ENCODE peak calls at places on chromosomes 7 and 10, in ten cellular contexts. One of them, this sample, is unnamed.

GRCh38 chr7:157397751-157398691 is 61.2 kb downstream of the DNAJB6 start:
- DNase-seq in gastrocnemius medialis: peak
- DNase-seq in endothelial cell of umbilical vein: peak
- DNase-seq in ovary: peak
- DNase-seq in IMR-90: peak
- DNase-seq in NB4: peak
- DNase-seq in stomach: peak
- DNase-seq in sigmoid colon: peak
- DNase-seq in heart left ventricle: peak
- DNase-seq in esophagus squamous epithelium: no peak
- DNase-seq in this sample: no peak

GRCh38 chr7:74356589-74357315 is 67.5 kb downstream of the CLIP2 start:
- DNase-seq in gastrocnemius medialis: no peak
- DNase-seq in endothelial cell of umbilical vein: no peak
- DNase-seq in ovary: no peak
- DNase-seq in IMR-90: peak
- DNase-seq in NB4: no peak
- DNase-seq in stomach: no peak
- DNase-seq in sigmoid colon: no peak
- DNase-seq in heart left ventricle: no peak
- DNase-seq in esophagus squamous epithelium: no peak
- DNase-seq in this sample: no peak

GRCh38 chr10:625335-625699 is 64.2 kb downstream of the DIP2C start:
- DNase-seq in gastrocnemius medialis: peak
- DNase-seq in endothelial cell of umbilical vein: no peak
- DNase-seq in ovary: no peak
- DNase-seq in IMR-90: no peak
- DNase-seq in NB4: no peak
- DNase-seq in stomach: no peak
- DNase-seq in sigmoid colon: no peak
- DNase-seq in heart left ventricle: peak
- DNase-seq in esophagus squamous epithelium: no peak
- DNase-seq in this sample: no peak

GRCh38 chr10:91632671-91633550 is at the start of gene PPP1R3C:
- DNase-seq in gastrocnemius medialis: peak
- DNase-seq in endothelial cell of umbilical vein: peak
- DNase-seq in ovary: peak
- DNase-seq in IMR-90: peak
- DNase-seq in NB4: no peak
- DNase-seq in stomach: peak
- DNase-seq in sigmoid colon: peak
- DNase-seq in heart left ventricle: peak
- DNase-seq in esophagus squamous epithelium: no peak
- DNase-seq in this sample: peak

GRCh38 chr7:46747222-46747621 is 826.1 kb upstream of the IGFBP3 start:
- DNase-seq in gastrocnemius medialis: no peak
- DNase-seq in endothelial cell of umbilical vein: no peak
- DNase-seq in ovary: no peak
- DNase-seq in IMR-90: no peak
- DNase-seq in NB4: peak
- DNase-seq in stomach: no peak
- DNase-seq in sigmoid colon: no peak
- DNase-seq in heart left ventricle: no peak
- DNase-seq in esophagus squamous epithelium: no peak
- DNase-seq in this sample: no peak

GRCh38 chr10:73263948-73264347 is 11.5 kb upstream of the MRPS16 start:
- DNase-seq in gastrocnemius medialis: no peak
- DNase-seq in endothelial cell of umbilical vein: peak
- DNase-seq in ovary: no peak
- DNase-seq in IMR-90: peak
- DNase-seq in NB4: peak
- DNase-seq in stomach: no peak
- DNase-seq in sigmoid colon: no peak
- DNase-seq in heart left ventricle: no peak
- DNase-seq in esophagus squamous epithelium: no peak
- DNase-seq in this sample: no peak

GRCh38 chr10:104209575-104210198 is 22.5 kb downstream of the CFAP43 start:
- DNase-seq in gastrocnemius medialis: no peak
- DNase-seq in endothelial cell of umbilical vein: peak
- DNase-seq in ovary: peak
- DNase-seq in IMR-90: peak
- DNase-seq in NB4: peak
- DNase-seq in stomach: no peak
- DNase-seq in sigmoid colon: no peak
- DNase-seq in heart left ventricle: no peak
- DNase-seq in esophagus squamous epithelium: no peak
- DNase-seq in this sample: peak

GRCh38 chr10:102735065-102735562 is 8.6 kb upstream of the WBP1L start:
- DNase-seq in gastrocnemius medialis: peak
- DNase-seq in endothelial cell of umbilical vein: no peak
- DNase-seq in ovary: no peak
- DNase-seq in IMR-90: no peak
- DNase-seq in NB4: no peak
- DNase-seq in stomach: no peak
- DNase-seq in sigmoid colon: peak
- DNase-seq in heart left ventricle: no peak
- DNase-seq in esophagus squamous epithelium: no peak
- DNase-seq in this sample: no peak

GRCh38 chr7:125126376-125126775 is 196.8 kb upstream of the POT1 start:
- DNase-seq in gastrocnemius medialis: no peak
- DNase-seq in endothelial cell of umbilical vein: no peak
- DNase-seq in ovary: no peak
- DNase-seq in IMR-90: no peak
- DNase-seq in NB4: no peak
- DNase-seq in stomach: no peak
- DNase-seq in sigmoid colon: no peak
- DNase-seq in heart left ventricle: no peak
- DNase-seq in esophagus squamous epithelium: no peak
- DNase-seq in this sample: no peak

GRCh38 chr10:28722065-28722803 is 44.9 kb downstream of the BAMBI start:
- DNase-seq in gastrocnemius medialis: no peak
- DNase-seq in endothelial cell of umbilical vein: peak
- DNase-seq in ovary: peak
- DNase-seq in IMR-90: peak
- DNase-seq in NB4: no peak
- DNase-seq in stomach: no peak
- DNase-seq in sigmoid colon: no peak
- DNase-seq in heart left ventricle: peak
- DNase-seq in esophagus squamous epithelium: no peak
- DNase-seq in this sample: no peak
- H3K4me3 ChIP-seq in gastrocnemius medialis: peak
- H3K4me3 ChIP-seq in endothelial cell of umbilical vein: peak
- H3K4me3 ChIP-seq in ovary: peak
- H3K4me3 ChIP-seq in IMR-90: peak
- H3K4me3 ChIP-seq in NB4: no peak
- H3K4me3 ChIP-seq in stomach: peak
- H3K4me3 ChIP-seq in sigmoid colon: peak
- H3K4me3 ChIP-seq in heart left ventricle: peak
- H3K4me3 ChIP-seq in esophagus squamous epithelium: no peak
- H3K4me3 ChIP-seq in this sample: peak

DNA sequence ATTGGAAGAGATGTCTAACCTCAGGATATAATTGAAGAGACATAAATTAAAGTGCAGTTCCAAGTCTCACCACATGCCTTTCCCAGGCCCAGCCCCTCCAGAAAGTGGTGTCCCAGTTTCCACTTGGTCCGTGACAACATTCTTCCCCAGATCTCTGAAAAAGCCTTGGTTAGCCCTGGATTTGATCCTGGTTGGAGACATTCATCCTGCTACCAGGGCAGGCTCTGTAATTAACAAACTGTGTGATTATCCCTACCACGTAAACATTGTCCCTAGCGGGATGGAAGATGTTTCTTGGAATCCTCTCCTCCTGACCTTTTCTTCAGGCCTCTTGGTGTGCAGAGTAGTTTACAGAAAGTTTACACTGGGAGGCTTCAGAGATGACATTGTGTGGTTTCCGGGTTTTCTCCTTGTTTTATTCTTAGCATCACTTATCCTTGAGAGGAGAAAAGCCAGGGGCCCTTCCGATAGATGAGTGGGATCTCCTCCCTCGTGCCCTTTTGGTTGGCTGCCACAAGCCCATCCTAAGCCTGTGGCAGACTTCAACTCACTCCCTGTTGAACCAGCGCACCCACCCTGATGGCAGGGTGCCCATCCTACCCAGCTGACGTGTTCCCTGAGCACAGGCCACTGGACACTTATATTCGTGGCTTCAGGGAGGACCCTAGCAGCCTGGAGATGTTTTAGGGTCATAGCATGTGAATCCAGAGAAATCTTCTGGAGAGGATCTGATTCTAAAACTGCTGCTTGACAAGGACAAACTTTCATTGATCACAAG is 83.9 kb downstream of the COL13A1 start:
- DNase-seq in gastrocnemius medialis: no peak
- DNase-seq in endothelial cell of umbilical vein: no peak
- DNase-seq in ovary: no peak
- DNase-seq in IMR-90: peak
- DNase-seq in NB4: no peak
- DNase-seq in stomach: no peak
- DNase-seq in sigmoid colon: no peak
- DNase-seq in heart left ventricle: no peak
- DNase-seq in esophagus squamous epithelium: no peak
- DNase-seq in this sample: no peak
- TF ChIP-seq CTCF in gastrocnemius medialis: no peak
- TF ChIP-seq CTCF in endothelial cell of umbilical vein: peak
- TF ChIP-seq CTCF in ovary: no peak
- TF ChIP-seq CTCF in IMR-90: peak
- TF ChIP-seq CTCF in NB4: peak
- TF ChIP-seq CTCF in stomach: peak
- TF ChIP-seq CTCF in sigmoid colon: no peak
- TF ChIP-seq CTCF in heart left ventricle: peak
- TF ChIP-seq CTCF in esophagus squamous epithelium: peak
- TF ChIP-seq CTCF in this sample: peak

DNA sequence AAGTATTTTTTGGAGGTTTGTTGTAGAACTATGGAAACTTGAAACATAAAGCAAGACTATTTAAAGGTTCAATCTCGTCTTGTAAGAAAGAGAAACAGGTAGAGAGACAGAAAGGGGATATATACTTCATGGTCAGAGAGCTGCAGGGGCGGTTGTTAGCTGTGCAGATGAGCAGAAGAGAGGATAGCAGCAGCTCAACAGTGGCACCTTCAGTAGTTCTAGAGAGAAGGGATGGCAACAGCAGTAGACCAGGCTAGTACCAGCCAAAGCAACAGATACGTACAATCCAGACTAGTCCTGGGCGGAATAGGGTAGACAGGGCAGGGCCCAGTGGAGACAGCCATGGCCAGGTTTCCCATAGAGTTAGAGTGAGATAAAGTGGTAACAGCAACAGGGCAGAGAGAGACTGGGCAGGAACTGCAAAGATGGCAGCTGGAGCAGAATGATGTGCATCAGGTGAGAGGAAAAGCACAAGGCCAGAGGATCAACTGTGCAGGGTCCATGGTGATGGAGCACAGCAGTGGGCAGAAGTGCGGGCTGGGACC is 145.2 kb downstream of the FRMD4A start:
- DNase-seq in gastrocnemius medialis: no peak
- DNase-seq in endothelial cell of umbilical vein: peak
- DNase-seq in ovary: no peak
- DNase-seq in IMR-90: peak
- DNase-seq in NB4: peak
- DNase-seq in stomach: no peak
- DNase-seq in sigmoid colon: no peak
- DNase-seq in heart left ventricle: no peak
- DNase-seq in esophagus squamous epithelium: no peak
- DNase-seq in this sample: no peak
- TF ChIP-seq POLR2A in gastrocnemius medialis: no peak
- TF ChIP-seq POLR2A in endothelial cell of umbilical vein: peak
- TF ChIP-seq POLR2A in ovary: no peak
- TF ChIP-seq POLR2A in IMR-90: peak
- TF ChIP-seq POLR2A in NB4: peak
- TF ChIP-seq POLR2A in stomach: no peak
- TF ChIP-seq POLR2A in sigmoid colon: no peak
- TF ChIP-seq POLR2A in heart left ventricle: no peak
- TF ChIP-seq POLR2A in esophagus squamous epithelium: peak
- TF ChIP-seq POLR2A in this sample: no peak

DNA sequence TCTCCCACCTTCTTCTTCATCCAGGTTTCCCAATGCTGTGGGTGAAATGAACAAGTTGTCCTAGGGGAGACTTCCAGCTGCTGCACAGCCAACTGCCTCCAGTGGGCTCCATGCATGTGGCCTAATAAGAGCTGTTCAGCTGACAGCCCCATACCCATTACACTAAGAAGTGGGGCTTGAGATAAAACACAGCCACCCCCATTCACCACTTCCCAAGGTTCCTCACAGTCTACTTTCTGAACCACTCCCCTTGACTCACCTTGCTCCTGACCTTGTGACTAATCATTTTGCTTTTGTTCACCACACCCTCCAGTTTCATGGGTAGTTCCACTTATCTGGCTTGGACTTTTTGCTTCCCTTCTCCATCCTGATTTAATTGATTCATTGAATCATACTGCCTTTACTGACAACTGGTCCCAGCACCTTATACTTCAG is 119.3 kb downstream of the CABCOCO1 start:
- DNase-seq in gastrocnemius medialis: no peak
- DNase-seq in endothelial cell of umbilical vein: no peak
- DNase-seq in ovary: no peak
- DNase-seq in IMR-90: peak
- DNase-seq in NB4: no peak
- DNase-seq in stomach: no peak
- DNase-seq in sigmoid colon: no peak
- DNase-seq in heart left ventricle: no peak
- DNase-seq in esophagus squamous epithelium: no peak
- DNase-seq in this sample: no peak
- H3K4me3 ChIP-seq in gastrocnemius medialis: no peak
- H3K4me3 ChIP-seq in endothelial cell of umbilical vein: no peak
- H3K4me3 ChIP-seq in ovary: no peak
- H3K4me3 ChIP-seq in IMR-90: no peak
- H3K4me3 ChIP-seq in NB4: no peak
- H3K4me3 ChIP-seq in stomach: no peak
- H3K4me3 ChIP-seq in sigmoid colon: no peak
- H3K4me3 ChIP-seq in heart left ventricle: no peak
- H3K4me3 ChIP-seq in esophagus squamous epithelium: no peak
- H3K4me3 ChIP-seq in this sample: no peak

GRCh38 chr7:147249956-147250355 is 1133.4 kb downstream of the CNTNAP2 start:
- DNase-seq in gastrocnemius medialis: no peak
- DNase-seq in endothelial cell of umbilical vein: no peak
- DNase-seq in ovary: no peak
- DNase-seq in IMR-90: no peak
- DNase-seq in NB4: no peak
- DNase-seq in stomach: no peak
- DNase-seq in sigmoid colon: no peak
- DNase-seq in heart left ventricle: no peak
- DNase-seq in esophagus squamous epithelium: no peak
- DNase-seq in this sample: no peak
- TF ChIP-seq CTCF in gastrocnemius medialis: no peak
- TF ChIP-seq CTCF in endothelial cell of umbilical vein: no peak
- TF ChIP-seq CTCF in ovary: no peak
- TF ChIP-seq CTCF in IMR-90: no peak
- TF ChIP-seq CTCF in NB4: no peak
- TF ChIP-seq CTCF in stomach: no peak
- TF ChIP-seq CTCF in sigmoid colon: no peak
- TF ChIP-seq CTCF in heart left ventricle: no peak
- TF ChIP-seq CTCF in esophagus squamous epithelium: no peak
- TF ChIP-seq CTCF in this sample: no peak

This sample was measured in upper lobe of left lung.